ENCODE peak calls at places on chromosomes 16 and 17, in eight cellular contexts. D is AG09319; G is Kasumi-1; X is WTC11; W is stimulated activated CD8-positive, alpha-beta memory T cell treated with anti-CD3 and anti-CD28 coated beads, Interleukin-15, amount 100 ng/mL, for 24 hours; K is PC-9; E is mammary epithelial cell; J is AG08395. R is an unnamed sample.

GRCh38 chr16:72468582-72468981 is 296.6 kb upstream of the PMFBP1 start:
- DNase-seq in W (no peak), D (no peak), G (no peak), E (no peak), K (no peak), X (no peak), J (no peak), R (no peak)

GRCh38 chr17:40915199-40915661 is 22.2 kb downstream of the KRT23 start:
- DNase-seq in J (peak; percentile 80), W (no peak), K (no peak), X (no peak), E (peak; percentile 99), D (peak; percentile 57), G (no peak), R (no peak)

GRCh38 chr16:82681592-82681991 is 54.8 kb downstream of the CDH13 start:
- DNase-seq in J (no peak), K (no peak), E (no peak), G (no peak), D (no peak), W (no peak), X (no peak), R (no peak)

GRCh38 chr16:48231675-48232214 is 12.4 kb upstream of the LONP2 start:
- DNase-seq in E (peak; percentile 30), D (no peak), K (peak; percentile 29), X (peak; percentile 53), J (peak; percentile 52), G (peak; percentile 71), W (no peak), R (no peak)

GRCh38 chr17:40322417-40323315 is 13.7 kb downstream of the RARA start:
- DNase-seq in G (peak; percentile 97), K (peak; percentile 59), X (no peak), W (peak; percentile 62), J (peak; percentile 91), D (peak; percentile 65), E (peak; percentile 68), R (no peak)

GRCh38 chr16:54930034-54930938 is at the start of gene IRX5:
- DNase-seq in X (peak; percentile 84), J (peak; percentile 92), G (peak; percentile 97), W (no peak), K (peak; percentile 56), D (peak; percentile 88), E (peak; percentile 97), R (peak; percentile 86)

GRCh38 chr17:44599298-44600175 is 42.3 kb downstream of the FZD2 start:
- DNase-seq in K (peak; percentile 58), X (no peak), G (no peak), J (peak; percentile 56), D (peak; percentile 84), W (no peak), E (no peak), R (peak; percentile 77)

GRCh38 chr16:58508671-58509251 is 6.6 kb upstream of the SETD6 start:
- DNase-seq in W (no peak), E (no peak), J (no peak), X (no peak), K (no peak), G (no peak), D (no peak), R (no peak)

GRCh38 chr17:58614854-58615409 is 76.9 kb downstream of the TEX14 start:
- DNase-seq in E (no peak), G (peak; percentile 71), D (no peak), W (no peak), X (peak; percentile 14), J (peak; percentile 2), K (no peak), R (no peak)

GRCh38 chr16:75064403-75065148 is 52.0 kb downstream of the LDHD start:
- DNase-seq in D (no peak), W (no peak), J (no peak), E (no peak), X (no peak), G (peak; percentile 96), K (peak; percentile 63), R (no peak)